ENCODE peak calls at places on chromosomes 4 and X, in ten cellular contexts. Q, L, H, O, K, Y, V, X, F and N are unnamed samples.

GRCh38 chr4:93776386-93777080 is 52.0 kb upstream of the ATOH1 start:
- DNase-seq in F (no peak), X (no peak), Y (peak), V (no peak), Q (no peak), L (no peak), H (no peak), K (no peak), O (no peak), N (no peak)

GRCh38 chr4:148435654-148436406 is 6.4 kb downstream of the NR3C2 start:
- DNase-seq in Y (no peak), K (no peak), L (no peak), Q (no peak), O (peak), X (no peak), V (no peak), F (no peak), H (no peak), N (no peak)

GRCh38 chr4:99234331-99235010 is 15.4 kb upstream of the ADH6 start:
- DNase-seq in L (no peak), H (no peak), Y (no peak), V (no peak), Q (no peak), X (no peak), K (no peak), O (no peak), F (no peak), N (no peak)

GRCh38 chr4:139691-140090 is 15.4 kb downstream of the ZNF718 start:
- DNase-seq in F (no peak), L (no peak), Q (no peak), X (no peak), O (no peak), Y (no peak), V (no peak), H (no peak), K (no peak), N (no peak)

GRCh38 chrX:23888887-23889501 is 18.7 kb downstream of the APOO start:
- DNase-seq in V (no peak), K (no peak), F (no peak), Y (peak), O (no peak), H (no peak), L (no peak), X (no peak), Q (no peak), N (no peak)

GRCh38 chr4:40216622-40217366 is 20.0 kb downstream of the RHOH start:
- DNase-seq in Q (no peak), F (no peak), O (no peak), X (no peak), K (no peak), L (no peak), H (no peak), Y (no peak), V (no peak), N (no peak)

GRCh38 chr4:144355809-144356757 is 215.6 kb upstream of the GYPA start:
- DNase-seq in F (peak), Y (peak), Q (no peak), X (peak), K (peak), V (no peak), H (peak), L (no peak), O (no peak), N (no peak)

GRCh38 chr4:13535118-13535517 is 9.2 kb downstream of the NKX3-2 start:
- DNase-seq in F (no peak), Q (peak), L (peak), O (no peak), H (no peak), V (peak), Y (no peak), X (no peak), K (no peak), N (no peak)

GRCh38 chr4:61540944-61541343 is 340.8 kb downstream of the ADGRL3 start:
- DNase-seq in Q (no peak), H (no peak), K (peak), X (no peak), V (no peak), Y (peak), O (no peak), F (peak), L (no peak), N (no peak)

GRCh38 chr4:10040049-10040892 is 19.0 kb upstream of the SLC2A9 start:
- DNase-seq in Q (no peak), X (no peak), F (no peak), L (no peak), O (no peak), V (no peak), H (no peak), K (no peak), Y (no peak), N (no peak)

GRCh38 chrX:63394872-63395271 is 43.7 kb upstream of the SPIN4 start:
- DNase-seq in V (no peak), X (no peak), O (no peak), F (no peak), L (no peak), Q (no peak), Y (no peak), K (no peak), H (no peak), N (no peak)

GRCh38 chr4:15063341-15063740 is 61.1 kb downstream of the CPEB2 start:
- DNase-seq in V (no peak), K (no peak), L (no peak), F (no peak), X (no peak), H (no peak), O (no peak), Y (no peak), Q (no peak), N (no peak)

GRCh38 chrX:32530802-32531403 is 680.4 kb downstream of the DMD start:
- DNase-seq in V (no peak), K (peak), Q (no peak), Y (peak), L (no peak), O (peak), F (peak), H (peak), X (no peak), N (no peak)

GRCh38 chr4:3200423-3201090 is 48.4 kb upstream of the MSANTD1 start:
- DNase-seq in F (no peak), Q (no peak), O (no peak), H (no peak), K (no peak), X (no peak), L (no peak), Y (no peak), V (no peak), N (peak)

GRCh38 chr4:74455361-74456055 is 10.6 kb downstream of the AREG start:
- DNase-seq in Y (no peak), K (no peak), F (no peak), V (no peak), X (no peak), O (no peak), H (no peak), Q (no peak), L (no peak), N (no peak)

GRCh38 chrX:56943264-56943663 is 52.1 kb downstream of the SPIN3 start:
- DNase-seq in O (no peak), Y (no peak), K (no peak), V (no peak), X (no peak), F (no peak), H (no peak), Q (no peak), L (no peak), N (no peak)

GRCh38 chr4:8238515-8239053 is 31.0 kb upstream of the HTRA3 start:
- DNase-seq in K (peak), V (peak), Y (peak), H (no peak), O (no peak), Q (no peak), F (peak), X (no peak), L (no peak), N (no peak)

GRCh38 chr4:75940692-75941253 is at the start of gene NAAA:
- DNase-seq in F (peak), K (peak), V (peak), L (no peak), X (peak), O (peak), Y (peak), Q (peak), H (peak), N (peak)

GRCh38 chr4:153822316-153822715 is 33.4 kb upstream of the SFRP2 start:
- DNase-seq in X (no peak), F (no peak), Y (no peak), O (no peak), L (no peak), H (no peak), V (no peak), Q (no peak), K (no peak), N (no peak)

GRCh38 chr4:184688447-184688846 is 38.9 kb downstream of the PRIMPOL start:
- DNase-seq in F (no peak), Q (no peak), H (no peak), V (no peak), L (no peak), Y (peak), K (no peak), X (no peak), O (no peak), N (no peak)

GRCh38 chr4:42136371-42136770 is 16.1 kb downstream of the BEND4 start:
- DNase-seq in Q (no peak), X (no peak), F (no peak), O (no peak), L (no peak), H (no peak), Y (no peak), V (no peak), K (no peak), N (no peak)

GRCh38 chrX:151801980-151802379 is 67.4 kb downstream of the CNGA2 start:
- DNase-seq in H (no peak), O (no peak), V (no peak), Q (no peak), Y (peak), L (no peak), X (no peak), K (no peak), F (no peak), N (no peak)

GRCh38 chr4:42596918-42597317 is 60.0 kb downstream of the ATP8A1 start:
- DNase-seq in H (no peak), Q (no peak), O (no peak), X (no peak), K (no peak), L (no peak), V (no peak), Y (no peak), F (no peak), N (no peak)

GRCh38 chrX:313546-313945 is 5.0 kb downstream of the GTPBP6 start:
- DNase-seq in K (no peak), O (peak), F (no peak), L (no peak), Y (no peak), V (no peak), X (no peak), Q (peak), H (no peak), N (peak)
- TF ChIP-seq EP300 in K (no peak), O (no peak), F (no peak), L (no peak), Y (no peak), V (no peak), X (no peak), Q (no peak), H (no peak), N (no peak)

GRCh38 chr4:146654976-146655761 is 16.5 kb downstream of the POU4F2 start:
- DNase-seq in L (no peak), F (no peak), K (no peak), X (no peak), O (no peak), V (peak), Y (no peak), H (no peak), Q (no peak), N (no peak)
- TF ChIP-seq EP300 in L (no peak), F (no peak), K (no peak), X (no peak), O (no peak), V (no peak), Y (no peak), H (no peak), Q (no peak), N (no peak)

DNA sequence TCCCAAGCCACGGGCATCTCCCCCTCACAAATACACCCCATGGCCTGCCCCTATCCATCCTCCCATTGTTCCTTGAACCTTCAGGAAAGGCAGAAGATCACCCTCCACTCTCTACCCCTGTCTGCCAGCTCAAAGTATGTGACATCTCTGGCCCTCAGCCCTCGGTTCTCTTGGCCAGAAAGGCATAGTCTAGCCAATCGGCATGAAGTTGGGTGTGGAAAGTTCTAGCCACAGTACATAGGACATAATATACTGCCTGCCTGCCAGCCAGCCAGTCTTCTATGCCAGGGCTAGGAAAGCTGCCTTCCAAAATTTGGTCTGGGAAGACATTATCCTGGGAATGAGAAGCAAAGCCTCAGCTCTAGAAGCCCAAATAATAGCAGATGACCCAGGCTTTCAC is 3.2 kb upstream of the PLP1 start:
- DNase-seq in O (no peak), Q (no peak), H (no peak), V (no peak), X (no peak), L (no peak), K (no peak), F (no peak), Y (no peak), N (no peak)
- TF ChIP-seq EP300 in O (no peak), Q (no peak), H (no peak), V (no peak), X (no peak), L (no peak), K (no peak), F (no peak), Y (no peak), N (no peak)

GRCh38 chr4:73308286-73308685 is 49.7 kb upstream of the ANKRD17 start:
- DNase-seq in K (no peak), Y (peak), H (no peak), Q (no peak), X (no peak), F (peak), V (no peak), O (no peak), L (no peak), N (no peak)
- TF ChIP-seq EP300 in K (no peak), Y (no peak), H (no peak), Q (no peak), X (no peak), F (no peak), V (no peak), O (no peak), L (no peak), N (no peak)

GRCh38 chr4:118287691-118288090 is 65.1 kb downstream of the PRSS12 start:
- DNase-seq in H (no peak), O (no peak), F (no peak), K (no peak), L (no peak), X (no peak), Y (no peak), V (no peak), Q (no peak), N (no peak)

GRCh38 chr4:118286685-118287084 is 66.1 kb downstream of the PRSS12 start:
- DNase-seq in O (no peak), X (no peak), Q (no peak), V (no peak), L (no peak), Y (no peak), H (no peak), K (no peak), F (no peak), N (no peak)

GRCh38 chr4:118285931-118286330 is 66.9 kb downstream of the PRSS12 start:
- DNase-seq in Q (no peak), K (no peak), V (no peak), L (no peak), O (no peak), F (no peak), Y (no peak), H (no peak), X (no peak), N (no peak)

GRCh38 chr4:118289794-118290193 is 63.0 kb downstream of the PRSS12 start:
- DNase-seq in V (no peak), H (no peak), O (no peak), Q (no peak), K (no peak), Y (no peak), F (no peak), L (no peak), X (no peak), N (no peak)

DNA sequence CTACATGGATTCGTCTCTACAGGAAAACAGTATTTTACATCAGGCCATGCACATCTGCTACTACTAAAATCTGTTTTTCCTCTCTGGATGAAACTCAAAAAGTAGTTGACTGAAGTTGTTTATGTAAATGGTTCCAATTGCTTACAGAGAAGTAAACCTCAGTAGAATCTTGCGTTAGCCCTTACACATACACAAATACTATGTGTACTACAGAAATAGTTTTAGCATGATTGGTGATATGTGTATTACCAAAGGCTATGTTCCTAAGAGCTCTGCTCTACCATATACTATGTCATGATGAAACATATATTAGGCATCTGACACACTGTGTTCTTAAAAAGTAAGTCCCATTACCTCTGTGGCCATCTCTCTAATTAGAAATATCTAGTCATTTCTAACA is 64.7 kb downstream of the PRSS12 start:
- DNase-seq in X (no peak), L (no peak), O (no peak), V (no peak), F (no peak), K (no peak), Q (no peak), Y (no peak), H (no peak), N (no peak)
- TF ChIP-seq EP300 in X (no peak), L (no peak), O (no peak), V (no peak), F (no peak), K (no peak), Q (no peak), Y (no peak), H (no peak), N (no peak)

GRCh38 chrX:133892337-133892736 is 93.1 kb downstream of the GPC3 start:
- DNase-seq in O (no peak), X (no peak), F (peak), L (no peak), K (no peak), V (no peak), H (no peak), Q (no peak), Y (no peak), N (no peak)
- TF ChIP-seq EP300 in O (no peak), X (no peak), F (no peak), L (no peak), K (no peak), V (no peak), H (no peak), Q (no peak), Y (no peak), N (no peak)

GRCh38 chrX:120560842-120561633 is at the start of gene CUL4B:
- DNase-seq in F (peak), L (peak), Q (peak), V (peak), X (peak), Y (peak), K (peak), O (peak), H (peak), N (peak)

GRCh38 chrX:120559799-120560198 is 963 bp downstream of the CUL4B start:
- DNase-seq in K (no peak), X (peak), Y (no peak), V (no peak), O (no peak), Q (no peak), L (no peak), F (no peak), H (no peak), N (no peak)

GRCh38 chrX:120562569-120562926 is 1.8 kb upstream of the CUL4B start:
- DNase-seq in K (no peak), X (no peak), Q (no peak), Y (no peak), F (no peak), H (no peak), L (no peak), V (no peak), O (no peak), N (no peak)

GRCh38 chrX:120561634-120562568 is 1.1 kb upstream of the CUL4B start:
- DNase-seq in F (no peak), K (no peak), Q (no peak), L (no peak), O (no peak), X (no peak), Y (no peak), H (no peak), V (no peak), N (no peak)

DNA sequence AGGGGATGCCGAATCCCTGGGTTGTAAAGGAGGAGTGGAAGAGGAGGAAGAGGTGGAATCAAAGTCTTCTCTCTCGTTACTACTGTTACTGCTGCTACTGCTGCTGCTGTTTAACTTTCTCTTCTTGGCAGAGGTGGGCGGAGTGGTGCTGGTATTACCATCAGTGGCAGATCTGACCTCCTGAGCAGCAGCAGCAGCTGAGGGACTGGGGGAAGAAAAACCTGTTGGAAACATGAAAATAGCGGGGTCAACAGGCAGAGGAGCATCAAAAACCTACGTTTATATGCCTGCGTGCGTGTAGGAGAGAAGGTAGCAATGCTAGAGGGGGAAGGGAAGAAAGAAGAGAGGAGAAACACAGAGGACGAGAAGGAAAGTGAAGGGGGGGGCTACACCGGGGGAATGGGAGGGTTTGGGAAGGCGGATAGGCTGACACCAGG is 339 bp downstream of the CUL4B start:
- DNase-seq in X (peak), H (peak), V (no peak), O (no peak), Y (no peak), K (peak), Q (peak), F (peak), L (peak), N (no peak)
- TF ChIP-seq EP300 in X (no peak), H (no peak), V (no peak), O (no peak), Y (no peak), K (no peak), Q (no peak), F (no peak), L (no peak), N (no peak)

DNA sequence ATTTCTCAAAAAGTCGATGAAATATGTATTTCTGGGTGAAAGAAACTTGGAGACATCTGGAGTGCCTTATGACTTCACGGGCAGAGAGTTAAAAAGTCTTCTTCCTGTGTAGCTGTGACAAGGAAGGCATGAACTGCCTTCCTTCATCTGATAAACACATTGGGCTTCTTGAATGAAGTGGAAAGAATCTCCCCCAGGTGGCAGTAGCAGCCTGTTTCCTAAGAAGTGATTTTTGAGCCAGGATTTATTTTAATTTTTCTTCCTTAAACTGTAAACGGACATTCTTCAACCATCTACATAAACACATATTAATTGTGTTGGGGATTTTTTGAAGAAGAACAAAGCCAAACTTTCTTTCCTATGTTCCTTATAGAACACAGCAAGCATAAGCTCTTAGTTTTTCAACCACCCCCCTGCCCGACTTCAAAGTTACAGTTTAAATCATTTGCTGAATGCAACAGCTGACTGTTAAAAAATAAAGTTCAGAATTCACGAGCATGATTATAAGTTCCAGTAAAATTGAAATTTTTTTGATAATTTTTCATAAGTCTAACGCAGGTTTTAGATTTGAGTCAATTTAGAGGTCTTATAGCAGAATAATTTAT is 980 bp upstream of the GIMD1 start:
- DNase-seq in Y (peak), X (no peak), H (peak), V (peak), K (no peak), L (no peak), F (peak), O (no peak), Q (no peak), N (no peak)
- TF ChIP-seq EP300 in Y (no peak), X (no peak), H (no peak), V (no peak), K (no peak), L (no peak), F (no peak), O (no peak), Q (no peak), N (no peak)

DNA sequence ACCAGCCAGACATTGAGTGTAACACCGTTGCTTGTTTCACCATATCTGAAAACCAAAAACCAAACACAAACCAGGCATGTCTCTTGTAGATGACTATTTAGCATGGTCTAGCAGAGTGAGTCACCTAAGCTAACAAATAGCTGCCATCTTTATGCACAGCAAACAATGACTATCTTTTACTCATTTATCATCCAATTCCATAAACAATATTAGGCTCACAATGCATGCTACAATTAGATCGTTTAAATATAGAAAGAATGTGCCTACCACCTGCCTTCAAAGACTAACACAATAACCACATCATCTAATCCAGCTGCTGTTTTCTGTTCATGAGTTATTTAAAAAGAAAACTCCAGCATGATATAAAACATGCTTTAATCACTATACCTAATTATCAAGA is 495.4 kb downstream of the PCDH19 start:
- DNase-seq in O (no peak), Q (no peak), K (no peak), H (no peak), V (no peak), L (no peak), X (no peak), F (peak), Y (peak), N (no peak)
- TF ChIP-seq EP300 in O (no peak), Q (no peak), K (no peak), H (no peak), V (no peak), L (no peak), X (no peak), F (no peak), Y (no peak), N (no peak)